ENCODE peak calls at places on chromosome 19, in seven cellular contexts. One of them, this sample, is unnamed.

GRCh38 chr19:18401580-18402112 is 4.2 kb upstream of the LRRC25 start:
- DNase-seq in activated naive CD4-positive, alpha-beta T cell treated with anti-CD3 and anti-CD28 coated beads, Interleukin-2, amount 50 U/mL, for 16 hours: no peak
- DNase-seq in stimulated activated naive B cell treated with anti-CD40 and anti-IgM and Interleukin-4, amounts not matched to agents 10 μg/mL and 1 μg/mL and 100 μg/mL, for 72 hours: peak
- DNase-seq in spleen: peak
- DNase-seq in A549: peak
- DNase-seq in thoracic aorta: no peak
- DNase-seq in AML-193: peak
- DNase-seq in this sample: peak

GRCh38 chr19:4061178-4061682 is 5.5 kb downstream of the ZBTB7A start:
- DNase-seq in spleen: peak
- DNase-seq in stimulated activated naive B cell treated with anti-CD40 and anti-IgM and Interleukin-4, amounts not matched to agents 10 μg/mL and 1 μg/mL and 100 μg/mL, for 72 hours: no peak
- DNase-seq in thoracic aorta: peak
- DNase-seq in activated naive CD4-positive, alpha-beta T cell treated with anti-CD3 and anti-CD28 coated beads, Interleukin-2, amount 50 U/mL, for 16 hours: no peak
- DNase-seq in A549: peak
- DNase-seq in AML-193: no peak
- DNase-seq in this sample: peak

GRCh38 chr19:3497757-3498515 is 2.5 kb downstream of the DOHH start:
- DNase-seq in stimulated activated naive B cell treated with anti-CD40 and anti-IgM and Interleukin-4, amounts not matched to agents 10 μg/mL and 1 μg/mL and 100 μg/mL, for 72 hours: no peak
- DNase-seq in A549: no peak
- DNase-seq in spleen: no peak
- DNase-seq in AML-193: no peak
- DNase-seq in thoracic aorta: no peak
- DNase-seq in activated naive CD4-positive, alpha-beta T cell treated with anti-CD3 and anti-CD28 coated beads, Interleukin-2, amount 50 U/mL, for 16 hours: no peak
- DNase-seq in this sample: no peak

GRCh38 chr19:52190679-52191293 is 934 bp downstream of the PPP2R1A start:
- DNase-seq in spleen: peak
- DNase-seq in thoracic aorta: no peak
- DNase-seq in A549: peak
- DNase-seq in AML-193: no peak
- DNase-seq in stimulated activated naive B cell treated with anti-CD40 and anti-IgM and Interleukin-4, amounts not matched to agents 10 μg/mL and 1 μg/mL and 100 μg/mL, for 72 hours: no peak
- DNase-seq in activated naive CD4-positive, alpha-beta T cell treated with anti-CD3 and anti-CD28 coated beads, Interleukin-2, amount 50 U/mL, for 16 hours: no peak
- DNase-seq in this sample: no peak

GRCh38 chr19:7505288-7505681 is 10.6 kb upstream of the ZNF358 start:
- DNase-seq in stimulated activated naive B cell treated with anti-CD40 and anti-IgM and Interleukin-4, amounts not matched to agents 10 μg/mL and 1 μg/mL and 100 μg/mL, for 72 hours: no peak
- DNase-seq in A549: no peak
- DNase-seq in thoracic aorta: no peak
- DNase-seq in activated naive CD4-positive, alpha-beta T cell treated with anti-CD3 and anti-CD28 coated beads, Interleukin-2, amount 50 U/mL, for 16 hours: no peak
- DNase-seq in AML-193: no peak
- DNase-seq in spleen: no peak
- DNase-seq in this sample: no peak

GRCh38 chr19:39318690-39319089 is 2.0 kb downstream of the LRFN1 start:
- DNase-seq in stimulated activated naive B cell treated with anti-CD40 and anti-IgM and Interleukin-4, amounts not matched to agents 10 μg/mL and 1 μg/mL and 100 μg/mL, for 72 hours: no peak
- DNase-seq in activated naive CD4-positive, alpha-beta T cell treated with anti-CD3 and anti-CD28 coated beads, Interleukin-2, amount 50 U/mL, for 16 hours: no peak
- DNase-seq in AML-193: no peak
- DNase-seq in A549: no peak
- DNase-seq in spleen: no peak
- DNase-seq in thoracic aorta: no peak
- DNase-seq in this sample: no peak

GRCh38 chr19:46759817-46760333 is 13.6 kb upstream of the STRN4 start:
- DNase-seq in stimulated activated naive B cell treated with anti-CD40 and anti-IgM and Interleukin-4, amounts not matched to agents 10 μg/mL and 1 μg/mL and 100 μg/mL, for 72 hours: no peak
- DNase-seq in activated naive CD4-positive, alpha-beta T cell treated with anti-CD3 and anti-CD28 coated beads, Interleukin-2, amount 50 U/mL, for 16 hours: no peak
- DNase-seq in AML-193: no peak
- DNase-seq in thoracic aorta: no peak
- DNase-seq in A549: peak
- DNase-seq in spleen: no peak
- DNase-seq in this sample: peak

GRCh38 chr19:35468637-35469036 is 20.6 kb downstream of the FFAR2 start:
- DNase-seq in thoracic aorta: no peak
- DNase-seq in spleen: peak
- DNase-seq in AML-193: peak
- DNase-seq in stimulated activated naive B cell treated with anti-CD40 and anti-IgM and Interleukin-4, amounts not matched to agents 10 μg/mL and 1 μg/mL and 100 μg/mL, for 72 hours: peak
- DNase-seq in activated naive CD4-positive, alpha-beta T cell treated with anti-CD3 and anti-CD28 coated beads, Interleukin-2, amount 50 U/mL, for 16 hours: peak
- DNase-seq in A549: peak
- DNase-seq in this sample: peak

GRCh38 chr19:49301165-49301865 is 23.7 kb downstream of the SLC6A16 start:
- DNase-seq in thoracic aorta: peak
- DNase-seq in stimulated activated naive B cell treated with anti-CD40 and anti-IgM and Interleukin-4, amounts not matched to agents 10 μg/mL and 1 μg/mL and 100 μg/mL, for 72 hours: peak
- DNase-seq in A549: peak
- DNase-seq in activated naive CD4-positive, alpha-beta T cell treated with anti-CD3 and anti-CD28 coated beads, Interleukin-2, amount 50 U/mL, for 16 hours: peak
- DNase-seq in spleen: peak
- DNase-seq in AML-193: peak
- DNase-seq in this sample: peak

GRCh38 chr19:48836089-48837017 is at the start of gene HSD17B14:
- DNase-seq in activated naive CD4-positive, alpha-beta T cell treated with anti-CD3 and anti-CD28 coated beads, Interleukin-2, amount 50 U/mL, for 16 hours: no peak
- DNase-seq in stimulated activated naive B cell treated with anti-CD40 and anti-IgM and Interleukin-4, amounts not matched to agents 10 μg/mL and 1 μg/mL and 100 μg/mL, for 72 hours: no peak
- DNase-seq in thoracic aorta: no peak
- DNase-seq in A549: peak
- DNase-seq in spleen: no peak
- DNase-seq in AML-193: no peak
- DNase-seq in this sample: no peak

GRCh38 chr19:5186293-5187050 is 154.1 kb downstream of the PTPRS start:
- DNase-seq in thoracic aorta: no peak
- DNase-seq in AML-193: no peak
- DNase-seq in activated naive CD4-positive, alpha-beta T cell treated with anti-CD3 and anti-CD28 coated beads, Interleukin-2, amount 50 U/mL, for 16 hours: no peak
- DNase-seq in A549: peak
- DNase-seq in spleen: no peak
- DNase-seq in stimulated activated naive B cell treated with anti-CD40 and anti-IgM and Interleukin-4, amounts not matched to agents 10 μg/mL and 1 μg/mL and 100 μg/mL, for 72 hours: no peak
- DNase-seq in this sample: no peak

GRCh38 chr19:17209126-17210036 is 5.8 kb upstream of the USE1 start:
- DNase-seq in AML-193: no peak
- DNase-seq in activated naive CD4-positive, alpha-beta T cell treated with anti-CD3 and anti-CD28 coated beads, Interleukin-2, amount 50 U/mL, for 16 hours: peak
- DNase-seq in A549: peak
- DNase-seq in stimulated activated naive B cell treated with anti-CD40 and anti-IgM and Interleukin-4, amounts not matched to agents 10 μg/mL and 1 μg/mL and 100 μg/mL, for 72 hours: peak
- DNase-seq in spleen: peak
- DNase-seq in thoracic aorta: no peak
- DNase-seq in this sample: peak

GRCh38 chr19:23260956-23261355 is 10.8 kb upstream of the ZNF724 start:
- DNase-seq in A549: no peak
- DNase-seq in AML-193: no peak
- DNase-seq in spleen: no peak
- DNase-seq in stimulated activated naive B cell treated with anti-CD40 and anti-IgM and Interleukin-4, amounts not matched to agents 10 μg/mL and 1 μg/mL and 100 μg/mL, for 72 hours: no peak
- DNase-seq in thoracic aorta: no peak
- DNase-seq in activated naive CD4-positive, alpha-beta T cell treated with anti-CD3 and anti-CD28 coated beads, Interleukin-2, amount 50 U/mL, for 16 hours: no peak
- DNase-seq in this sample: no peak

GRCh38 chr19:4380254-4380727 is 20.1 kb downstream of the SH3GL1 start:
- DNase-seq in spleen: peak
- DNase-seq in AML-193: no peak
- DNase-seq in A549: no peak
- DNase-seq in thoracic aorta: no peak
- DNase-seq in activated naive CD4-positive, alpha-beta T cell treated with anti-CD3 and anti-CD28 coated beads, Interleukin-2, amount 50 U/mL, for 16 hours: peak
- DNase-seq in stimulated activated naive B cell treated with anti-CD40 and anti-IgM and Interleukin-4, amounts not matched to agents 10 μg/mL and 1 μg/mL and 100 μg/mL, for 72 hours: no peak
- DNase-seq in this sample: no peak

GRCh38 chr19:45954132-45954531 is 19.5 kb downstream of the NOVA2 start:
- DNase-seq in thoracic aorta: no peak
- DNase-seq in AML-193: no peak
- DNase-seq in stimulated activated naive B cell treated with anti-CD40 and anti-IgM and Interleukin-4, amounts not matched to agents 10 μg/mL and 1 μg/mL and 100 μg/mL, for 72 hours: no peak
- DNase-seq in activated naive CD4-positive, alpha-beta T cell treated with anti-CD3 and anti-CD28 coated beads, Interleukin-2, amount 50 U/mL, for 16 hours: no peak
- DNase-seq in spleen: no peak
- DNase-seq in A549: no peak
- DNase-seq in this sample: no peak

This sample was measured in MV-4-11.